ENCODE peak calls at places on chromosomes 3 and 15, in five cellular contexts. V, K, A, M and I are unnamed samples.

GRCh38 chr15:86079491-86080266 is at the start of gene AGBL1:
- DNase-seq in V (no peak), K (no peak), A (no peak), M (no peak), I (no peak)

GRCh38 chr3:23685484-23686258 is 120.1 kb upstream of the UBE2E1 start:
- DNase-seq in V (peak; percentile 14), K (no peak), A (no peak), M (peak; percentile 94), I (peak; percentile 100)

GRCh38 chr3:129524081-129524480 is 4.4 kb upstream of the RHO start:
- DNase-seq in V (no peak), K (no peak), A (no peak), M (no peak), I (no peak)

GRCh38 chr15:89695198-89695597 is 4.6 kb downstream of the WDR93 start:
- DNase-seq in V (no peak), K (no peak), A (no peak), M (no peak), I (no peak)

GRCh38 chr3:133840055-133840737 is 34.6 kb downstream of the SRPRB start:
- DNase-seq in V (no peak), K (no peak), A (no peak), M (no peak), I (no peak)

GRCh38 chr15:33104276-33104675 is 90.2 kb downstream of the FMN1 start:
- DNase-seq in V (no peak), K (no peak), A (no peak), M (peak; percentile 44), I (peak; percentile 81)

GRCh38 chr15:74801311-74801997 is 11.2 kb upstream of the LMAN1L start:
- DNase-seq in V (no peak), K (no peak), A (no peak), M (no peak), I (no peak)

GRCh38 chr3:127145266-127145665 is 47.7 kb upstream of the PRR23E start:
- DNase-seq in V (no peak), K (no peak), A (no peak), M (no peak), I (no peak)

GRCh38 chr3:157151627-157152026 is 8.3 kb downstream of the CCNL1 start:
- DNase-seq in V (no peak), K (no peak), A (no peak), M (no peak), I (no peak)

GRCh38 chr3:143150979-143151726 is 31.6 kb downstream of the CHST2 start:
- DNase-seq in V (no peak), K (no peak), A (no peak), M (no peak), I (no peak)

GRCh38 chr3:151282921-151283320 is 4.6 kb upstream of the P2RY14 start:
- DNase-seq in V (no peak), K (no peak), A (no peak), M (no peak), I (peak; percentile 42)

GRCh38 chr3:113261996-113262665 is 50.8 kb downstream of the BOC start:
- DNase-seq in V (no peak), K (no peak), A (no peak), M (peak; percentile 41), I (peak; percentile 64)

GRCh38 chr3:64502284-64502683 is 185.5 kb downstream of the ADAMTS9 start:
- DNase-seq in V (no peak), K (no peak), A (no peak), M (no peak), I (no peak)

GRCh38 chr3:126352476-126353454 is 4.4 kb downstream of the KLF15 start:
- DNase-seq in V (no peak), K (no peak), A (no peak), M (no peak), I (no peak)

GRCh38 chr3:143070977-143071551 is 48.5 kb upstream of the CHST2 start:
- DNase-seq in V (no peak), K (no peak), A (no peak), M (peak; percentile 41), I (peak; percentile 79)

GRCh38 chr15:29343229-29343628 is 73.6 kb upstream of the NSMCE3 start:
- DNase-seq in V (no peak), K (no peak), A (no peak), M (no peak), I (no peak)

GRCh38 chr3:143001034-143001368 is 369 bp upstream of the U2SURP start:
- DNase-seq in V (peak; percentile 55), K (no peak), A (no peak), M (no peak), I (no peak)

GRCh38 chr3:67524046-67524445 is 130.4 kb downstream of the SUCLG2 start:
- DNase-seq in V (no peak), K (no peak), A (no peak), M (no peak), I (peak; percentile 78)

DNA sequence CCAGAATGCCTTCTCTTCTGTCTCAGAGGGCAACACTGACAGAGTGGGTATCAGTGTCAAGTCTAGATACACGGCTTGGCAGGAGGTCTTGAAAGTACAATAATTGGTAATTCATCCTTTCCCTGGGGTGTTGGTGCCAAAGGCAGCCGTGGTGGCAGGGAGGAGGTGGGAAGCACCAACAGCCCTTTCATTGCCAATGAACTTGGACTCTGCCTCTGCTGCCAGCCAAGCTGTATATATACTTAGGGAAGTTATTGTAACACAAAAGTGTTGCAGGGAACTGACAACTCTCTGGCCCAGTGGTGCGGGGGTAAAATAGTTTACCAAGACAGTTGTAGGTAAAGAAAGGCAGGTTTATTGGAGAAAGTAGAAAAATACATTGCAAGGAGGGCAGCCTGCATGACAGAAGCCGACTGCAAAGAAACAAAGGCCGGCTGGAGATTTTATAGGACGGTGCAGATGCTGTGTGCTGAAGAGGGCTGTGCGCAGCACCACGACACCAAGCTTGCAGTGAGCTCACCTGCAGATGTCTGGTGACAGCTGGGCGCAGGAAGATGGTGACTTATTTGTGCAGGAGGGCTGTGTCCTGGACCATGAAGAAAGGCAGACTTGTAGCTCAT is 4.0 kb upstream of the FAM3D start:
- DNase-seq in V (no peak), K (no peak), A (no peak), M (no peak), I (no peak)
- H3K9me3 ChIP-seq in V (no peaks in the 10 kb centered on the region), K (no peaks in the 10 kb centered on the region), A (no peaks in the 10 kb centered on the region), M (no peaks in the 10 kb centered on the region), I (no peaks in the 10 kb centered on the region)

DNA sequence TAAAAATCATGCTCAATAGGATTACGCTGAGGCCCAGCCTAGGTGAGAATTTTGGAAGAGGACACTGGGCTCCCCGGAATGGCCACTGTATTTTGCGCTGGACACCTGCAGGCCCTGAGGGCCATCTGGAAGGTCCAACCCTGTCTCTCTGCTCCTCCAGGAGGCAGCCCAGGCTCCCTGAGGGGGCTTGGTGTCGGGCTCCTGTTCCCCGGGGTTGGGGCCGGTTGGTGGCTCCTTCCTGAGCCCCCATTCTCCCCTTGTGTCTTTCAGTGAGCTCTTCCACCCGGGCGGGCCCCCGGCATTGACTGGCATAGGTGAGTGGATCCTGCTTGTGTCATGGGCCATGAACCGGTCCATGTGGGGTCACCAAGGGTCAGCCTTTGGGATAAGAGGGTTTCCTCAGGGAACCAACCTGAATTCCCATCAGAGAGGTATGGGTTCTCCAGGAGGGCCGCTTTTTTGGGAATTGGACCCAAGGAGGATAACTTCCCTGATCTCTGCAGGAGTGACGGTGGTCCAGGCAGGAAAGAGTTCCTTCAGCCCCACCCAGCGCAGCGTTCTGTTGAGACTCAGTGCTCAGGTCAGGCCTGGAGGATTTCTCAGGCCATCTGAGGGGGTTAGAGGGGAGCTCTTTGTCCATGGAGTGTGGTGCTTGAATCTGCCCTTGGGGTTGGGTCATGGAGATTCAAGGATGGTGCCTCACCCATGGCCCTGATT is 187.8 kb downstream of the UBE3A start:
- DNase-seq in V (no peak), K (no peak), A (no peak), M (no peak), I (no peak)
- H3K9me3 ChIP-seq in V (peaks cover 21% of the 10 kb centered on the region), K (no peaks in the 10 kb centered on the region), A (no peaks in the 10 kb centered on the region), M (no peaks in the 10 kb centered on the region), I (peaks cover 47% of the 10 kb centered on the region)

DNA sequence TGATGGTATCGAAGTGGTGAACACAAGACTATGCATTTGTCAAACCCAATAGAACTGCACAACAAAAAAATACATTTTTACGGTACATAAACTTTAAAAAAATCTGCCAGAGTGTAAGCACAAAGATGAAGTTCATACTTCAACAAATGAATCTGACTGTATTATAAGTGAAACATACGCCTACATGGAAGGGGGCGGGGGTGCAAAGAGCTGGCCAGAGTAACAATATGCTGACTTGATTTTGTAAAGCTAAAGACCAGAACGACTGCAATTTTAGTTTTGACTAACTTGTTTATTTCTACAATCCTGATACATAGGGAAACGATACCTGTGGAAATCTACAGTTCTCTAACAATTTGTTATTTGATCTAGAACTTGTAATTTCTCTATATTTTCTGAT is 426.0 kb downstream of the GABRG3 start:
- DNase-seq in V (no peak), K (no peak), A (no peak), M (no peak), I (no peak)
- H3K9me3 ChIP-seq in V (peaks cover 8% of the 10 kb centered on the region), K (no peaks in the 10 kb centered on the region), A (no peaks in the 10 kb centered on the region), M (no peaks in the 10 kb centered on the region), I (peaks cover 9% of the 10 kb centered on the region)

GRCh38 chr3:34439796-34440195 is 641.4 kb downstream of the PDCD6IP start:
- DNase-seq in V (no peak), K (no peak), A (no peak), M (no peak), I (no peak)
- H3K9me3 ChIP-seq in V (peaks cover 23% of the 10 kb centered on the region), K (no peaks in the 10 kb centered on the region), A (no peaks in the 10 kb centered on the region), M (no peaks in the 10 kb centered on the region), I (peaks cover 5% of the 10 kb centered on the region)